ENCODE peak calls at places on chromosome 6, in seven cellular contexts. S, W, L, Y, V, R and H are unnamed samples.

GRCh38 chr6:30067460-30068139 is 602 bp downstream of the PPP1R11 start:
- DNase-seq in S (no peak), W (no peak), L (no peak), Y (no peak), V (no peak), R (peak), H (no peak)

GRCh38 chr6:21402368-21402767 is 191.2 kb upstream of the SOX4 start:
- DNase-seq in S (peak), W (no peak), L (no peak), Y (no peak), V (no peak), R (no peak), H (peak)

GRCh38 chr6:38218235-38218634 is 398.7 kb downstream of the ZFAND3 start:
- DNase-seq in S (no peak), W (no peak), L (no peak), Y (no peak), V (no peak), R (no peak), H (no peak)

GRCh38 chr6:167492096-167492449 is 167.2 kb downstream of the TTLL2 start:
- DNase-seq in S (no peak), W (no peak), L (no peak), Y (no peak), V (no peak), R (no peak), H (no peak)

GRCh38 chr6:170487707-170488329 is 65.3 kb downstream of the PSMB1 start:
- DNase-seq in S (no peak), W (no peak), L (no peak), Y (no peak), V (no peak), R (no peak), H (no peak)

GRCh38 chr6:113137411-113137810 is 719.7 kb upstream of the MARCKS start:
- DNase-seq in S (peak), W (no peak), L (no peak), Y (no peak), V (no peak), R (peak), H (no peak)

GRCh38 chr6:21679761-21680265 is 86.3 kb downstream of the SOX4 start:
- DNase-seq in S (peak), W (no peak), L (no peak), Y (no peak), V (no peak), R (no peak), H (no peak)

GRCh38 chr6:113598786-113599185 is 258.4 kb upstream of the MARCKS start:
- DNase-seq in S (peak), W (no peak), L (no peak), Y (no peak), V (no peak), R (no peak), H (no peak)

GRCh38 chr6:146367061-146367460 is 176.6 kb upstream of the RAB32 start:
- DNase-seq in S (no peak), W (no peak), L (no peak), Y (peak), V (no peak), R (no peak), H (no peak)

GRCh38 chr6:77040566-77041195 is 422.6 kb downstream of the HTR1B start:
- DNase-seq in S (peak), W (no peak), L (no peak), Y (no peak), V (no peak), R (no peak), H (no peak)

GRCh38 chr6:35497571-35498406 is 910 bp upstream of the TEAD3 start:
- DNase-seq in S (peak), W (no peak), L (no peak), Y (no peak), V (peak), R (peak), H (peak)

GRCh38 chr6:97850458-97851218 is 567.6 kb upstream of the MMS22L start:
- DNase-seq in S (no peak), W (no peak), L (no peak), Y (no peak), V (no peak), R (no peak), H (no peak)

GRCh38 chr6:129493396-129493902 is 216.5 kb downstream of the ARHGAP18 start:
- DNase-seq in S (peak), W (no peak), L (no peak), Y (no peak), V (no peak), R (no peak), H (no peak)